ENCODE peak calls at places on chromosomes 12 and 14, in four cellular contexts. F is Peyer's patch, M is A549, U is breast epithelium. H is an unnamed sample.

GRCh38 chr12:57107456-57107855 is 3.7 kb downstream of the STAT6 start:
- DNase-seq in F (peak; percentile 45), M (no peak), U (no peak), H (no peak)

GRCh38 chr12:94558612-94559011 is 91.7 kb downstream of the TMCC3 start:
- DNase-seq in U (no peak), M (no peak), F (peak; percentile 39), H (no peak)

GRCh38 chr14:89673499-89674225 is 256.6 kb upstream of the FOXN3 start:
- DNase-seq in F (peak; percentile 67), M (no peak), U (no peak), H (no peak)

GRCh38 chr12:88299567-88300101 is 157.5 kb downstream of the TMTC3 start:
- DNase-seq in U (no peak), F (no peak), M (peak; percentile 66), H (peak; percentile 29)

GRCh38 chr12:123971770-123972447 is 722 bp downstream of the CCDC92 start:
- DNase-seq in U (peak; percentile 57), F (peak; percentile 62), M (peak; percentile 52), H (peak; percentile 67)

GRCh38 chr14:77043177-77043983 is 14.9 kb upstream of the IRF2BPL start:
- DNase-seq in M (no peak), U (no peak), F (no peak), H (peak; percentile 80)

GRCh38 chr12:54378791-54379400 is 5.6 kb downstream of the ZNF385A start:
- DNase-seq in F (peak; percentile 75), M (peak; percentile 88), U (no peak), H (no peak)

GRCh38 chr12:119988440-119988787 is 622 bp upstream of the BICDL1 start:
- DNase-seq in U (no peak), F (no peak), M (peak; percentile 59), H (no peak)

GRCh38 chr14:42140001-42140400 is 533.3 kb downstream of the LRFN5 start:
- DNase-seq in M (no peak), F (no peak), U (no peak), H (no peak)

GRCh38 chr14:51963164-51963733 is 26.1 kb upstream of the RTRAF start:
- DNase-seq in U (no peak), F (no peak), M (no peak), H (no peak)

GRCh38 chr12:57837779-57838562 is 8.6 kb downstream of the CTDSP2 start:
- DNase-seq in F (no peak), U (no peak), M (no peak), H (peak; percentile 88)

GRCh38 chr14:102317564-102318248 is 1.8 kb upstream of the ZNF839 start:
- DNase-seq in U (no peak), F (peak; percentile 66), M (no peak), H (peak; percentile 81)

GRCh38 chr12:12357697-12358476 is 1.0 kb downstream of the BORCS5 start:
- DNase-seq in M (no peak), U (no peak), F (no peak), H (peak; percentile 43)

GRCh38 chr14:80426686-80427085 is 215.4 kb upstream of the DIO2 start:
- DNase-seq in U (no peak), F (no peak), M (no peak), H (no peak)

GRCh38 chr12:48794870-48795269 is 6.0 kb upstream of the ADCY6 start:
- DNase-seq in F (no peak), U (no peak), M (no peak), H (no peak)

GRCh38 chr14:74735113-74735512 is 22.2 kb downstream of the FCF1 start:
- DNase-seq in F (no peak), U (no peak), M (no peak), H (no peak)

GRCh38 chr14:74207943-74208342 is 31.3 kb upstream of the VSX2 start:
- DNase-seq in F (no peak), U (no peak), M (no peak), H (peak; percentile 15)

GRCh38 chr12:90915353-90915752 is 39.6 kb downstream of the CCER1 start:
- DNase-seq in M (no peak), F (no peak), U (no peak), H (no peak)

GRCh38 chr12:51874013-51874412 is 13.9 kb upstream of the ANKRD33 start:
- DNase-seq in U (no peak), M (no peak), F (no peak), H (no peak)

GRCh38 chr12:52870361-52871290 is 21.8 kb upstream of the KRT78 start:
- DNase-seq in U (no peak), F (peak; percentile 87), M (peak; percentile 86), H (peak; percentile 68)

GRCh38 chr12:66087365-66087943 is 43.1 kb downstream of the LLPH start:
- DNase-seq in M (peak; percentile 45), U (no peak), F (peak; percentile 73), H (peak; percentile 77)

GRCh38 chr14:61569783-61570182 is 125.5 kb upstream of the HIF1A start:
- DNase-seq in F (no peak), M (no peak), U (no peak), H (peak; percentile 98)

GRCh38 chr12:80936642-80937390 is 918 bp downstream of the LIN7A start:
- DNase-seq in F (peak; percentile 63), M (peak; percentile 16), U (no peak), H (peak; percentile 76)

GRCh38 chr14:69107407-69108003 is 45.4 kb downstream of the DCAF5 start:
- DNase-seq in F (peak; percentile 51), M (peak; percentile 55), U (no peak), H (peak; percentile 54)

GRCh38 chr12:116539361-116539771 is 19.8 kb upstream of the MAP1LC3B2 start:
- DNase-seq in F (no peak), U (no peak), M (no peak), H (no peak)

GRCh38 chr12:100612557-100612956 is 39.1 kb downstream of the GAS2L3 start:
- DNase-seq in U (no peak), F (peak; percentile 57), M (no peak), H (no peak)

GRCh38 chr12:27332407-27333310 is at the start of gene BMAL2:
- DNase-seq in U (no peak), F (peak; percentile 48), M (peak; percentile 64), H (peak; percentile 86)

GRCh38 chr12:126663304-126664094 is 1598.3 kb downstream of the AACS start:
- DNase-seq in U (no peak), F (no peak), M (peak; percentile 8), H (peak; percentile 58)

GRCh38 chr12:76782440-76782996 is 18.6 kb downstream of the ZDHHC17 start:
- DNase-seq in M (no peak), F (no peak), U (no peak), H (no peak)

GRCh38 chr14:63891148-63891964 is 38.6 kb downstream of the SYNE2 start:
- DNase-seq in U (no peak), F (no peak), M (no peak), H (no peak)

GRCh38 chr14:32254952-32255679 is 52.0 kb upstream of the RNU6-8 start:
- DNase-seq in F (peak; percentile 78), U (peak; percentile 62), M (peak; percentile 45), H (peak; percentile 56)

GRCh38 chr12:88388566-88389269 is 191.6 kb downstream of the KITLG start:
- DNase-seq in F (no peak), M (no peak), U (no peak), H (peak; percentile 20)

GRCh38 chr14:78836777-78837176 is 666.6 kb downstream of the NRXN3 start:
- DNase-seq in M (peak; percentile 49), F (peak; percentile 43), U (no peak), H (peak; percentile 78)

GRCh38 chr14:83071888-83072501 is 1538.3 kb upstream of the SEL1L start:
- DNase-seq in F (no peak), M (no peak), U (no peak), H (peak; percentile 69)

GRCh38 chr12:133174901-133175300 is 6.4 kb upstream of the ZNF268 start:
- DNase-seq in F (no peak), U (no peak), M (no peak), H (no peak)

GRCh38 chr14:82422186-82422585 is 888.5 kb upstream of the SEL1L start:
- DNase-seq in U (no peak), M (no peak), F (no peak), H (no peak)

GRCh38 chr12:103771466-103771865 is 69.6 kb downstream of the NT5DC3 start:
- DNase-seq in F (no peak), M (peak; percentile 59), U (no peak), H (peak; percentile 52)

GRCh38 chr14:31127690-31128089 is 79.9 kb downstream of the HECTD1 start:
- DNase-seq in U (no peak), M (no peak), F (no peak), H (peak; percentile 4)

GRCh38 chr14:68779761-68780323 is 13.0 kb downstream of the ZFP36L1 start:
- DNase-seq in M (no peak), U (no peak), F (peak; percentile 77), H (no peak)

GRCh38 chr12:57605308-57606015 is 838 bp downstream of the DTX3 start:
- DNase-seq in F (no peak), U (no peak), M (no peak), H (no peak)

GRCh38 chr14:103697601-103698379 is 17.5 kb downstream of the XRCC3 start:
- DNase-seq in U (no peak), F (no peak), M (no peak), H (no peak)
- TF ChIP-seq POLR2A in U (no peak), F (no peak), M (no peak), H (no peak)

GRCh38 chr12:121238604-121239334 is 28.8 kb downstream of the P2RX4 start:
- DNase-seq in F (no peak), U (no peak), M (no peak), H (peak; percentile 94)
- TF ChIP-seq CTCF in F (no peak), U (no peak), M (no peak), H (peak; percentile 19)

DNA sequence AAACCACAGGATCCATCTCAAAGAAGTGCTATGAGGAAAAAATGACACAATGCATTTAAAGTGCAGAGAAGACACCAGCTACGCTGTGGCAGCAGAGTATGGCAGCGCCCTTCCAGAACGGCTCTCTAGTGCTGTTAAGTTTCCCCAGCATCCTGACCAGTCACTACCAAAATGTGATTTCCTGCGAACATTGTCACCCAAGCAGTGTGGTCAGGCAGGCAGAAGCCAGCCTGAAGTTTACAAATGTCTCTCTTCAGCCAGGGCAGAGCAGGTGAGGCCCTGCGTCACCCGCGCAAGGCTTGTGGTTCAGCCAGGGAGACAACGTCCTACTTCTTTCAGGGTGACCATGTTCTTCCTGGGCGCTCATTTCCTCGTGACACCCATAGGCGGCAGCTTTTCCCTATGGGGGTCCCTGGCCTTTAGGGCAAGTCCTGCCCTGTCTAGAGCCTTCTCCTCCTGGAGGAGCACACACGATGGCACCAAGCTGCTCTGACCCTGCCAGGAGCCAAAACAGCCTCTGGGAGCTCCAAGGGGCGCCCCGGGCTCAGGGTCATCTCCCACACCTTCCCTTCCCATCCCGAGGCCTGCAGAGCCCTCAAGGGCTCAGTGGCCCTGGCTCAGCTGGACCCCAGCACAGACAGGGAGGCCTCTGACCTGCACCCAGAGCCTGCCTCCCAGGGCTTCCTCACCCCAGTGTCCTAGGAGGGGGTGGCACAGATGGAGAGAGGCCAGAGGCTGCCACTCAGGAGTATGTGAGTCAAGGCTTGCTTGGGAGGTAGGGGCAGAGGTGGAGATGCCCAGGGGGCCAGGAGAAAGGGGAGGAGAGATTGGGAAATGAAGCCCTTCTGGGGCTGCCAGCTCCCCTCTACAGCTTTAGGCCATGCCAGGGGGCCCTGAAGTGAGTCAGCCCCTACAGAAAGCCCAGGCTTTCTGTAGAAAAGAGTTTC is 41.9 kb downstream of the PSMA6 start:
- DNase-seq in U (no peak), F (peak; percentile 68), M (no peak), H (peak; percentile 53)
- H3K4me3 ChIP-seq in U (no peak overlapping the region), F (no peak overlapping the region), M (no peak overlapping the region), H (no peak overlapping the region)

GRCh38 chr14:92039720-92040430 is at the start of gene TRIP11:
- DNase-seq in M (peak; percentile 94), F (peak; percentile 97), U (peak; percentile 92), H (peak; percentile 96)
- TF ChIP-seq POLR2A in M (peak; percentile 98), F (peak; percentile 82), U (peak; percentile 50), H (peak; percentile 91)

H was measured in NB4.